ENCODE peak calls at places on chromosomes 13 and 19, in four cellular contexts. One of them, this sample, is unnamed.

GRCh38 chr13:77207943-77208342 is 119.0 kb downstream of the MYCBP2 start:
- DNase-seq in omental fat pad: no peak
- DNase-seq in left ventricle myocardium inferior: no peak
- DNase-seq in ecto neural progenitor cell: no peak
- DNase-seq in this sample: no peak

GRCh38 chr13:43786766-43787517 is at the start of gene ENOX1:
- DNase-seq in omental fat pad: peak
- DNase-seq in left ventricle myocardium inferior: peak
- DNase-seq in ecto neural progenitor cell: peak
- DNase-seq in this sample: peak

GRCh38 chr13:73065665-73066350 is 7.0 kb downstream of the KLF5 start:
- DNase-seq in omental fat pad: no peak
- DNase-seq in left ventricle myocardium inferior: no peak
- DNase-seq in ecto neural progenitor cell: no peak
- DNase-seq in this sample: no peak

GRCh38 chr19:4993683-4994082 is 24.8 kb downstream of the KDM4B start:
- DNase-seq in omental fat pad: no peak
- DNase-seq in left ventricle myocardium inferior: no peak
- DNase-seq in ecto neural progenitor cell: no peak
- DNase-seq in this sample: no peak

GRCh38 chr13:36421447-36421846 is 10.8 kb upstream of the CCNA1 start:
- DNase-seq in omental fat pad: no peak
- DNase-seq in left ventricle myocardium inferior: no peak
- DNase-seq in ecto neural progenitor cell: no peak
- DNase-seq in this sample: no peak

GRCh38 chr19:17779281-17779930 is 15.5 kb upstream of the B3GNT3 start:
- DNase-seq in omental fat pad: no peak
- DNase-seq in left ventricle myocardium inferior: no peak
- DNase-seq in ecto neural progenitor cell: peak
- DNase-seq in this sample: peak

GRCh38 chr19:29662604-29663404 is 2.5 kb upstream of the PLEKHF1 start:
- DNase-seq in omental fat pad: peak
- DNase-seq in left ventricle myocardium inferior: peak
- DNase-seq in ecto neural progenitor cell: no peak
- DNase-seq in this sample: peak

GRCh38 chr13:23749288-23749880 is 139.8 kb downstream of the MIPEP start:
- DNase-seq in omental fat pad: no peak
- DNase-seq in left ventricle myocardium inferior: no peak
- DNase-seq in ecto neural progenitor cell: no peak
- DNase-seq in this sample: no peak

GRCh38 chr13:76994281-76994680 is 2.4 kb downstream of the CLN5 start:
- DNase-seq in omental fat pad: no peak
- DNase-seq in left ventricle myocardium inferior: no peak
- DNase-seq in ecto neural progenitor cell: no peak
- DNase-seq in this sample: no peak

GRCh38 chr13:21663197-21663596 is 7.7 kb upstream of the FGF9 start:
- DNase-seq in omental fat pad: no peak
- DNase-seq in left ventricle myocardium inferior: no peak
- DNase-seq in ecto neural progenitor cell: no peak
- DNase-seq in this sample: no peak

GRCh38 chr13:110559429-110559943 is 2.0 kb downstream of the RAB20 start:
- DNase-seq in omental fat pad: no peak
- DNase-seq in left ventricle myocardium inferior: peak
- DNase-seq in ecto neural progenitor cell: no peak
- DNase-seq in this sample: peak

GRCh38 chr13:79628463-79628862 is 147.5 kb downstream of the NDFIP2 start:
- DNase-seq in omental fat pad: no peak
- DNase-seq in left ventricle myocardium inferior: no peak
- DNase-seq in ecto neural progenitor cell: no peak
- DNase-seq in this sample: no peak

GRCh38 chr13:36753176-36753575 is 65.8 kb upstream of the RFXAP start:
- DNase-seq in omental fat pad: no peak
- DNase-seq in left ventricle myocardium inferior: no peak
- DNase-seq in ecto neural progenitor cell: no peak
- DNase-seq in this sample: no peak

GRCh38 chr19:3162418-3163229 is 15.9 kb upstream of the S1PR4 start:
- DNase-seq in omental fat pad: no peak
- DNase-seq in left ventricle myocardium inferior: no peak
- DNase-seq in ecto neural progenitor cell: no peak
- DNase-seq in this sample: no peak

GRCh38 chr19:6073858-6074708 is 36.2 kb downstream of the RFX2 start:
- DNase-seq in omental fat pad: no peak
- DNase-seq in left ventricle myocardium inferior: no peak
- DNase-seq in ecto neural progenitor cell: no peak
- DNase-seq in this sample: no peak

GRCh38 chr13:39970177-39970846 is 314.9 kb downstream of the COG6 start:
- DNase-seq in omental fat pad: no peak
- DNase-seq in left ventricle myocardium inferior: no peak
- DNase-seq in ecto neural progenitor cell: no peak
- DNase-seq in this sample: no peak

GRCh38 chr13:73938375-73939070 is 195.7 kb downstream of the KLF12 start:
- DNase-seq in omental fat pad: no peak
- DNase-seq in left ventricle myocardium inferior: no peak
- DNase-seq in ecto neural progenitor cell: no peak
- DNase-seq in this sample: no peak

GRCh38 chr19:1767464-1767933 is 14.2 kb downstream of the ONECUT3 start:
- DNase-seq in omental fat pad: no peak
- DNase-seq in left ventricle myocardium inferior: peak
- DNase-seq in ecto neural progenitor cell: peak
- DNase-seq in this sample: no peak

GRCh38 chr13:42140494-42140893 is 92.0 kb downstream of the DGKH start:
- DNase-seq in omental fat pad: no peak
- DNase-seq in left ventricle myocardium inferior: no peak
- DNase-seq in ecto neural progenitor cell: no peak
- DNase-seq in this sample: no peak

GRCh38 chr19:55441692-55442321 is 1.3 kb downstream of the SHISA7 start:
- DNase-seq in omental fat pad: no peak
- DNase-seq in left ventricle myocardium inferior: no peak
- DNase-seq in ecto neural progenitor cell: no peak
- DNase-seq in this sample: no peak

GRCh38 chr13:46604226-46604968 is 51.4 kb downstream of the LRCH1 start:
- DNase-seq in omental fat pad: no peak
- DNase-seq in left ventricle myocardium inferior: no peak
- DNase-seq in ecto neural progenitor cell: no peak
- DNase-seq in this sample: no peak

GRCh38 chr13:75364131-75364713 is 117.7 kb downstream of the TBC1D4 start:
- DNase-seq in omental fat pad: no peak
- DNase-seq in left ventricle myocardium inferior: no peak
- DNase-seq in ecto neural progenitor cell: no peak
- DNase-seq in this sample: no peak

GRCh38 chr19:13002389-13002898 is 7.2 kb downstream of the NFIX start:
- DNase-seq in omental fat pad: no peak
- DNase-seq in left ventricle myocardium inferior: peak
- DNase-seq in ecto neural progenitor cell: no peak
- DNase-seq in this sample: peak

GRCh38 chr19:43784981-43785808 is 4.4 kb upstream of the KCNN4 start:
- DNase-seq in omental fat pad: no peak
- DNase-seq in left ventricle myocardium inferior: no peak
- DNase-seq in ecto neural progenitor cell: peak
- DNase-seq in this sample: peak

GRCh38 chr13:40813662-40814454 is 24.4 kb downstream of the SLC25A15 start:
- DNase-seq in omental fat pad: no peak
- DNase-seq in left ventricle myocardium inferior: no peak
- DNase-seq in ecto neural progenitor cell: no peak
- DNase-seq in this sample: no peak

GRCh38 chr13:31200636-31200970 is 828 bp downstream of the B3GLCT start:
- DNase-seq in omental fat pad: no peak
- DNase-seq in left ventricle myocardium inferior: peak
- DNase-seq in ecto neural progenitor cell: peak
- DNase-seq in this sample: peak

GRCh38 chr13:83503424-83503823 is 378.9 kb downstream of the SLITRK1 start:
- DNase-seq in omental fat pad: no peak
- DNase-seq in left ventricle myocardium inferior: no peak
- DNase-seq in ecto neural progenitor cell: no peak
- DNase-seq in this sample: no peak

GRCh38 chr19:46791944-46792343 is 3.5 kb upstream of the SLC1A5 start:
- DNase-seq in omental fat pad: no peak
- DNase-seq in left ventricle myocardium inferior: no peak
- DNase-seq in ecto neural progenitor cell: no peak
- DNase-seq in this sample: no peak

GRCh38 chr19:1300744-1301490 is 15.2 kb downstream of the EFNA2 start:
- DNase-seq in omental fat pad: no peak
- DNase-seq in left ventricle myocardium inferior: no peak
- DNase-seq in ecto neural progenitor cell: no peak
- DNase-seq in this sample: no peak

GRCh38 chr13:98014766-98015165 is 61.3 kb downstream of the IPO5 start:
- DNase-seq in omental fat pad: no peak
- DNase-seq in left ventricle myocardium inferior: no peak
- DNase-seq in ecto neural progenitor cell: no peak
- DNase-seq in this sample: no peak

GRCh38 chr19:5220361-5220760 is 120.3 kb downstream of the PTPRS start:
- DNase-seq in omental fat pad: no peak
- DNase-seq in left ventricle myocardium inferior: no peak
- DNase-seq in ecto neural progenitor cell: no peak
- DNase-seq in this sample: no peak

GRCh38 chr13:111503376-111503775 is 182.9 kb downstream of the TEX29 start:
- DNase-seq in omental fat pad: no peak
- DNase-seq in left ventricle myocardium inferior: no peak
- DNase-seq in ecto neural progenitor cell: no peak
- DNase-seq in this sample: no peak

GRCh38 chr19:41910992-41911888 is 17.0 kb downstream of the ERFL start:
- DNase-seq in omental fat pad: no peak
- DNase-seq in left ventricle myocardium inferior: no peak
- DNase-seq in ecto neural progenitor cell: no peak
- DNase-seq in this sample: no peak

GRCh38 chr13:76934671-76935070 is 13.6 kb upstream of the ACOD1 start:
- DNase-seq in omental fat pad: no peak
- DNase-seq in left ventricle myocardium inferior: no peak
- DNase-seq in ecto neural progenitor cell: no peak
- DNase-seq in this sample: no peak

GRCh38 chr19:38658462-38659306 is 11.2 kb downstream of the ACTN4 start:
- DNase-seq in omental fat pad: no peak
- DNase-seq in left ventricle myocardium inferior: no peak
- DNase-seq in ecto neural progenitor cell: no peak
- DNase-seq in this sample: peak

GRCh38 chr19:40225440-40226305 is 816 bp downstream of the CCNP start:
- DNase-seq in omental fat pad: no peak
- DNase-seq in left ventricle myocardium inferior: no peak
- DNase-seq in ecto neural progenitor cell: peak
- DNase-seq in this sample: no peak

This sample was measured in heart left ventricle.